ENCODE peak calls at places on chromosomes 1 and 21, in four cellular contexts. G, P, K and E are unnamed samples.
A peak's percentile ranks its signal among the peaks of the same experiment; 100 is the strongest.

GRCh38 chr1:80217377-80217986 is 1211.0 kb upstream of the ADGRL4 start:
- DNase-seq in G (peak; percentile 0), P (peak; percentile 1), K (no peak), E (peak; percentile 60)

GRCh38 chr1:54803761-54804470 is 2.8 kb upstream of the TTC22 start:
- DNase-seq in G (no peak), P (no peak), K (no peak), E (no peak)

GRCh38 chr1:42551150-42551549 is 88.1 kb downstream of the CCDC30 start:
- DNase-seq in G (no peak), P (no peak), K (no peak), E (no peak)

GRCh38 chr1:216183427-216183826 is 239.8 kb downstream of the USH2A start:
- DNase-seq in G (no peak), P (no peak), K (no peak), E (peak; percentile 27)

GRCh38 chr1:227728059-227728891 is 6.8 kb downstream of the JMJD4 start:
- DNase-seq in G (peak; percentile 85), P (peak; percentile 69), K (peak; percentile 24), E (peak; percentile 90)

GRCh38 chr1:173205146-173206051 is 1.7 kb downstream of the TNFSF4 start:
- DNase-seq in G (no peak), P (peak; percentile 88), K (no peak), E (no peak)

GRCh38 chr1:217881607-217882332 is 250.6 kb downstream of the SPATA17 start:
- DNase-seq in G (no peak), P (no peak), K (no peak), E (no peak)

GRCh38 chr1:245592083-245592460 is 437.3 kb downstream of the KIF26B start:
- DNase-seq in G (no peak), P (no peak), K (no peak), E (no peak)

GRCh38 chr21:45974073-45975016 is 7.2 kb upstream of the COL6A1 start:
- DNase-seq in G (peak; percentile 42), P (no peak), K (no peak), E (peak; percentile 54)

GRCh38 chr1:31568895-31569655 is 7.2 kb upstream of the TINAGL1 start:
- DNase-seq in G (no peak), P (no peak), K (no peak), E (peak; percentile 9)

GRCh38 chr1:117346206-117346928 is 20.9 kb upstream of the MAN1A2 start:
- DNase-seq in G (no peak), P (no peak), K (no peak), E (no peak)

GRCh38 chr1:172338295-172338735 is 82.2 kb upstream of the C1orf105 start:
- DNase-seq in G (no peak), P (no peak), K (peak; percentile 74), E (no peak)

GRCh38 chr1:113830039-113830438 is 17.8 kb upstream of the RSBN1 start:
- DNase-seq in G (no peak), P (no peak), K (no peak), E (no peak)

GRCh38 chr1:10733967-10734366 is 62.5 kb downstream of the CASZ1 start:
- DNase-seq in G (no peak), P (no peak), K (no peak), E (no peak)
- TF ChIP-seq BHLHE40 in G (no peak), P (no peak), K (no peak), E (no peak)

GRCh38 chr1:206931709-206932108 is 10.0 kb upstream of the FCMR start:
- DNase-seq in G (no peak), P (no peak), K (no peak), E (peak; percentile 48)
- TF ChIP-seq SP1 in G (no peak), P (no peak), K (no peak), E (no peak)

GRCh38 chr1:247451388-247452010 is 6.4 kb downstream of the OR2B11 start:
- DNase-seq in G (no peak), P (no peak), K (no peak), E (no peak)

GRCh38 chr1:247445775-247446364 is 12.0 kb downstream of the OR2B11 start:
- DNase-seq in G (no peak), P (no peak), K (no peak), E (no peak)

GRCh38 chr1:247447162-247447909 is 10.6 kb downstream of the OR2B11 start:
- DNase-seq in G (no peak), P (no peak), K (no peak), E (no peak)

GRCh38 chr1:247444571-247444970 is 13.3 kb downstream of the OR2B11 start:
- DNase-seq in G (no peak), P (no peak), K (no peak), E (no peak)

DNA sequence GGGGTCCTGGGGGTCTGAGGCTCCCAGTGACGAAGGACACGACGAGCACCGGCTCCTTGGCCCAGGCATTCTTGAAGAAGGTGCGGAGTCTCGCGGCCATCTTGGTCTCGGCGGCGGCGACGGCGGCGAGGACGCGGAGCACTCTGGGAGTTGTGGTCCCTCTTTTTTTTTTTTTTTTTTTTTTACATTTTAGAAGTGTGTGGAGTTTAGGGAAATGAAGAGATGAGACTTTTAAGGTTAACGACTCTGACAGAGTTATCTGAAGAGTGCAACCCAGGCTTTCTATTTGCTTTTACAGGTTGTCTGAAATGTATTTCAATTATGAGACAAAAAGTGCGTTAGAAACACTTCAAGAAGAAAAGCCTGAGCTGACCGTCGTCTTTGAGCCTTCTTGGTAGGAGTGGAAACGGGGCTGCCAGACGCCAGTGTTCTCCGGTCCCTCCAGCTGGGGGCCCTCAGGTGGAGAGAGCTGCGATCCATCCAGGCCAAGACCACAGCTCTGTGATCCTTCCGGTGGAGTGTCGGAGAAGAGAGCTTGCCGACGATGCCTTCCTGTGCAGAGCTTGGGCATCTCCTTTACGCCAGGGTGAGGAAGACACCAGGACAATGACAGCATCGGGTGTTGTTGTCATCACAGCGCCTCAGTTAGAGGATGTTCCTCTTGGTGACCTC is 9.7 kb downstream of the OR2B11 start:
- DNase-seq in G (peak; percentile 74), P (no peak), K (no peak), E (peak; percentile 59)
- TF ChIP-seq FOXM1 in G (no peak), P (no peak), K (no peak), E (no peak)

DNA sequence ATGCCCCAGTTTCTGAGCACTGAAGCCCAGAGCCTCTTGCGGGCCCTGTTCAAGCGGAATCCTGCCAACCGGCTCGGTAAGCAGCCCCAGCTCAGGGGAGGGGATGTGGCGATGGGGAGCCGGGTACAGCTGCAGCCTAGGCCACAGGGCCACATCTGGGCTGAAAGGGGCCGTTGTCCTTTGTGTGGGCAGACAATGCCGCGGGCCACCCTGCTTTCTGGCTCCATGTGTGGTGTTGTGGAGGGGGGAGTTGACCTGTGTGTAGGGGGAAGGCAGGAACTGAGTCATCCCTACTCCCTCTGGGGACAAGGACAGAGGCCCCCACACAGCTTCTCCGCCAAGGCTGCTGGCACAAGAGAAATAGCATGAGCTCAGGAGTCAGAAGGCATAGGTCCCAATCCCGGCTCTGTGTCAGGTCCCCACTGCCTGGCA is 26.0 kb downstream of the RPS6KA1 start:
- DNase-seq in G (peak; percentile 51), P (peak; percentile 75), K (no peak), E (no peak)
- TF ChIP-seq BHLHE40 in G (no peak), P (no peak), K (no peak), E (no peak)

GRCh38 chr1:44788120-44788860 is at the start of gene BEST4:
- DNase-seq in G (no peak), P (no peak), K (no peak), E (no peak)

GRCh38 chr1:44787506-44787905 is 464 bp downstream of the BEST4 start:
- DNase-seq in G (no peak), P (no peak), K (no peak), E (no peak)

GRCh38 chr1:44786841-44787426 is 1.0 kb downstream of the BEST4 start:
- DNase-seq in G (no peak), P (no peak), K (no peak), E (no peak)

GRCh38 chr1:44792736-44793502 is 4.9 kb upstream of the BEST4 start:
- DNase-seq in G (no peak), P (no peak), K (no peak), E (no peak)

DNA sequence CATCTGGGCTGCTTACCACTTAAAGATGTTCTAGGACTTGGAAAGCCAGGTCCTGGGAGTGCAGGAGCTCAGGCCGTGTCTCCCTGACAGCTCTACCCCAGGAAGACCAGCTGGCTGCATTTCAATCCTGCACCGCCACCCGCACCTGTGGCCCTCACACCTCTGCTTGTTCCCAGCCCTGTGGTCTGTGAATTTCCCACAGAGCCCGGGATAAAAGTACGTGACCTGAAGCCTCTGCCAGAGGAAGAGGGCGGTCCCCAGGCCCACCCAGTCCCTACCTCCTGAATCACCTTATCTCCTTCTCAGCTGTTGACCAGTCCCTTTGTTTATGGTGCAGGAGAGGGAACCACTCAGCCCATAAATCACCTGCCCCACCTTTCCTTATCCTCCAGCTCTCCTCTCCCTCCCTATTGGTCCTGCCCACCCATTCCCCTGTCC is 3.4 kb upstream of the BEST4 start:
- DNase-seq in G (peak; percentile 74), P (no peak), K (no peak), E (no peak)
- TF ChIP-seq SP1 in G (no peak), P (no peak), K (no peak), E (no peak)

GRCh38 chr1:61865646-61866220 is 123.5 kb downstream of the PATJ start:
- DNase-seq in G (no peak), P (no peak), K (no peak), E (no peak)

GRCh38 chr1:61869691-61870109 is 127.4 kb downstream of the PATJ start:
- DNase-seq in G (no peak), P (no peak), K (no peak), E (no peak)

DNA sequence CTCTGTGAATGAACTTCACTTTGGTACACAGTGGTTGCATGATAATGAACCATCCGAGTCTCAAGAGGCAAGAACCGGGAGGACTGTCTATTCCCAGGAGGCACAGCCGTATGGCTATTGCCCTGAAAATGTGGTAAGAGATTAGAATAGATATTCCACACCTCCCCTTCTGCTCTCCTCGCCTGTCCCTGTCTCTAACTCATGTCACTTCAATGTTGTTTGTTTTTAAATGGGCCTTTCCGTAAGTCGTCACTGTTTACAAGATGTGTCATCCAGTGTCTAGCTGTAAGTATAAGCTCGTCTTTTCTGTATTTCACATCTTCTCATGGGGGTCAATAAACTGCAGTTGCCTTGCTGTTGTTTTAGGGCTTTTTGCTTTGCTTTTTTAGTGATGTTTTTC is 122.2 kb downstream of the PATJ start:
- DNase-seq in G (no peak), P (no peak), K (no peak), E (no peak)
- TF ChIP-seq FOXM1 in G (no peak), P (no peak), K (no peak), E (no peak)

GRCh38 chr1:58340156-58340555 is 206.4 kb downstream of the OMA1 start:
- DNase-seq in G (no peak), P (no peak), K (no peak), E (no peak)

DNA sequence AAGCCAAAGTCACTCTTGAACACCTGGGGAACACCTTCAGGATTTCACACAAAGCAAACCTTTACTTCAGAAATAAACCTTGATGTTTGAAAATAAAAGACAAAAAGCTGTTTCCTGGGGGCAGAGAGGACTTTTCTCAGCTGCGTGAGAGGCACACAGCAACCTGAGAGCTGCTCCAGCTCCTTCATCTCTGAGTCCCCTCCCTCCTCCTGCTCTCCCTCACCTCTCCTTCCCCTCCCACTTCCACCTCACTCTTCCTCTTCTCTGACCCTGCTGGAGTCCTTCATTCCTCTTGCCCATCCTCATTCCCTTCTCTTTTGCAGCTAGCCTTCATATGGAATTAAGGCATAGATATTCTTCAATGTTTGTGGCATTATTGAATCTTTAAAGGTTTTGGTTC is 208.4 kb downstream of the OMA1 start:
- DNase-seq in G (no peak), P (no peak), K (no peak), E (no peak)
- TF ChIP-seq BHLHE40 in G (no peak), P (no peak), K (no peak), E (no peak)